ENCODE peak calls at places on chromosomes 12 and 14, in five cellular contexts. One of them, this sample, is unnamed.

GRCh38 chr14:60488175-60488574 is 2.3 kb upstream of the C14orf39 start:
- DNase-seq in astrocyte of the spinal cord: no peak
- DNase-seq in stomach: no peak
- DNase-seq in ascending aorta: no peak
- DNase-seq in sigmoid colon: no peak
- DNase-seq in this sample: no peak

GRCh38 chr14:53273671-53274072 is 120.5 kb upstream of the DDHD1 start:
- DNase-seq in astrocyte of the spinal cord: peak
- DNase-seq in sigmoid colon: no peak
- DNase-seq in stomach: no peak
- DNase-seq in ascending aorta: no peak
- DNase-seq in this sample: no peak

GRCh38 chr12:31897791-31898503 is 61.3 kb upstream of the RESF1 start:
- DNase-seq in sigmoid colon: no peak
- DNase-seq in astrocyte of the spinal cord: peak
- DNase-seq in stomach: peak
- DNase-seq in ascending aorta: no peak
- DNase-seq in this sample: no peak

GRCh38 chr12:14554281-14555008 is 13.2 kb downstream of the PLBD1 start:
- DNase-seq in sigmoid colon: peak
- DNase-seq in astrocyte of the spinal cord: no peak
- DNase-seq in ascending aorta: peak
- DNase-seq in stomach: peak
- DNase-seq in this sample: no peak

GRCh38 chr14:72599579-72600470 is 294.1 kb downstream of the DPF3 start:
- DNase-seq in sigmoid colon: no peak
- DNase-seq in astrocyte of the spinal cord: no peak
- DNase-seq in ascending aorta: no peak
- DNase-seq in stomach: no peak
- DNase-seq in this sample: no peak

GRCh38 chr12:93115646-93116045 is 186.6 kb upstream of the EEA1 start:
- DNase-seq in stomach: no peak
- DNase-seq in sigmoid colon: no peak
- DNase-seq in ascending aorta: no peak
- DNase-seq in astrocyte of the spinal cord: no peak
- DNase-seq in this sample: no peak

GRCh38 chr14:70962935-70963334 is 55.7 kb downstream of the PCNX1 start:
- DNase-seq in ascending aorta: no peak
- DNase-seq in sigmoid colon: no peak
- DNase-seq in astrocyte of the spinal cord: no peak
- DNase-seq in stomach: no peak
- DNase-seq in this sample: no peak

GRCh38 chr14:92635031-92635430 is 113.4 kb downstream of the LGMN start:
- DNase-seq in stomach: no peak
- DNase-seq in sigmoid colon: no peak
- DNase-seq in ascending aorta: no peak
- DNase-seq in astrocyte of the spinal cord: no peak
- DNase-seq in this sample: no peak

GRCh38 chr14:95667251-95667693 is 19.0 kb upstream of the TCL1B start:
- DNase-seq in sigmoid colon: no peak
- DNase-seq in stomach: no peak
- DNase-seq in ascending aorta: no peak
- DNase-seq in astrocyte of the spinal cord: no peak
- DNase-seq in this sample: no peak

DNA sequence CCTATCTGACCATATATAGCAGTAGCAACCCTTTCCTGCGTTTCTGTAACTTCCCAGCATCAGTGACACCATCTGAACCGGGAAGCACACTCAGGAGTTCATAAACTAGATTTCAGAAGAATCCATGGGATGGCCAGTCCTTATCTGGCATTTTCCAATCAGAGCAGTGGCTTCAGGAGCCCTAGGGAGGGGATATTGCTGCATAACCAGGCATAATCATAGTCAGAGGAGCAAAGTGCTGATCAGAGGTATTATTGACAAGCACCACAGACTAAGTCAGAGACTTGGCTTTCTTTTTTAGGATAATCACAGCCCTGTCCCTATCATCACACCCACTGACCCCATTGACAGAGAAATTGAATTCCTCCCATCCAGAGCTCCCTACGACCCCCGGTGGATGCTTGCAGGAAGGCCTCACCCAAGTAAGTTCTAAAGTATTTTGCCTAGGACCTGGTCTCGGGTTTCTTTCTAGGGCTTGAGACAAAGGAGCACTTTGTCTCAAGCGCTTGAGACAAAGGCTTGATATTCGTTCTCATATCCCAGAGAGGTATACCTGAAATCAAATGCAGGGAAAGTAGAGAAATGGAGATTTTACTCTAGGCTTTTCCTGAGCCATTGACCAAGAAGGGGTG is 55.1 kb downstream of the FOXN4 start:
- DNase-seq in ascending aorta: no peak
- DNase-seq in sigmoid colon: peak
- DNase-seq in stomach: no peak
- DNase-seq in astrocyte of the spinal cord: no peak
- DNase-seq in this sample: no peak
- H3K4me3 ChIP-seq in ascending aorta: no peak
- H3K4me3 ChIP-seq in sigmoid colon: no peak
- H3K4me3 ChIP-seq in stomach: no peak
- H3K4me3 ChIP-seq in astrocyte of the spinal cord: no peak
- H3K4me3 ChIP-seq in this sample: no peak

GRCh38 chr12:76083246-76083735 is 1.2 kb downstream of the NAP1L1 start:
- DNase-seq in sigmoid colon: no peak
- DNase-seq in ascending aorta: no peak
- DNase-seq in astrocyte of the spinal cord: no peak
- DNase-seq in stomach: no peak
- DNase-seq in this sample: no peak

GRCh38 chr12:76081909-76082308 is 2.6 kb downstream of the NAP1L1 start:
- DNase-seq in ascending aorta: no peak
- DNase-seq in sigmoid colon: no peak
- DNase-seq in stomach: no peak
- DNase-seq in astrocyte of the spinal cord: no peak
- DNase-seq in this sample: no peak

GRCh38 chr12:76078748-76079147 is 5.7 kb downstream of the NAP1L1 start:
- DNase-seq in stomach: no peak
- DNase-seq in ascending aorta: no peak
- DNase-seq in astrocyte of the spinal cord: no peak
- DNase-seq in sigmoid colon: no peak
- DNase-seq in this sample: no peak

GRCh38 chr12:76080729-76081415 is 3.6 kb downstream of the NAP1L1 start:
- DNase-seq in ascending aorta: no peak
- DNase-seq in sigmoid colon: no peak
- DNase-seq in stomach: no peak
- DNase-seq in astrocyte of the spinal cord: no peak
- DNase-seq in this sample: no peak

DNA sequence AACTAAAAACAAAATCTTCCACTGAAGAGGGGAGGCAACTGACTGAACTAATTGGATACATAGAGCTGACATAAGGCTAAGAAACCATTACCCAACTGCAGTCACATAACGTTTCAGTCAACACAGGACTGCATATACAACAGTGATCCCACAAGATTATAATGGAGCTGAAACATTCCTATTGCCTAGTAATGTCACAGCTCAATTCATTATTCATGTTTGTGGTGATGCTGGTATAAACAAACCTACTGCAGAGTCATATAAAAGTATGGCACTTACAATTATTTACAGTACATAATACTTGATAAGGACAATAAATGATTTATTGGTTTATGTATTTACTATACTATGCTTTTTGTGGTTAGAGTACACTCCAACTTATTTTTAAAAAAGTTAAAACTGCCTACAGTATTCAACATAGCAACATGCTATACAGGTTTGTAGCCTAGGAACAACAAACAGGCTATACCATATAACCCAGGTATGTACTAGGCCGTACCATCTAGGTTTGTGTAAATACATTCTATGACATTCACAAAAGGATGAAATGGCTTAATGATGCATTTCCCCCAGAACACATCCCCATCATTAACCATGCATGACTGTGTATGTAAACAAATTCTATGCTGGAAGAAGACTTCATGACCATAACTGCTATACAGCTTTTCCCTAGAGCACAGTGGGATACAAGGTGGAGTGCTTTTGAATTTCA is 4.3 kb downstream of the NAP1L1 start:
- DNase-seq in astrocyte of the spinal cord: no peak
- DNase-seq in stomach: no peak
- DNase-seq in sigmoid colon: no peak
- DNase-seq in ascending aorta: no peak
- DNase-seq in this sample: no peak
- H3K4me3 ChIP-seq in astrocyte of the spinal cord: no peak
- H3K4me3 ChIP-seq in stomach: no peak
- H3K4me3 ChIP-seq in sigmoid colon: no peak
- H3K4me3 ChIP-seq in ascending aorta: no peak
- H3K4me3 ChIP-seq in this sample: no peak

DNA sequence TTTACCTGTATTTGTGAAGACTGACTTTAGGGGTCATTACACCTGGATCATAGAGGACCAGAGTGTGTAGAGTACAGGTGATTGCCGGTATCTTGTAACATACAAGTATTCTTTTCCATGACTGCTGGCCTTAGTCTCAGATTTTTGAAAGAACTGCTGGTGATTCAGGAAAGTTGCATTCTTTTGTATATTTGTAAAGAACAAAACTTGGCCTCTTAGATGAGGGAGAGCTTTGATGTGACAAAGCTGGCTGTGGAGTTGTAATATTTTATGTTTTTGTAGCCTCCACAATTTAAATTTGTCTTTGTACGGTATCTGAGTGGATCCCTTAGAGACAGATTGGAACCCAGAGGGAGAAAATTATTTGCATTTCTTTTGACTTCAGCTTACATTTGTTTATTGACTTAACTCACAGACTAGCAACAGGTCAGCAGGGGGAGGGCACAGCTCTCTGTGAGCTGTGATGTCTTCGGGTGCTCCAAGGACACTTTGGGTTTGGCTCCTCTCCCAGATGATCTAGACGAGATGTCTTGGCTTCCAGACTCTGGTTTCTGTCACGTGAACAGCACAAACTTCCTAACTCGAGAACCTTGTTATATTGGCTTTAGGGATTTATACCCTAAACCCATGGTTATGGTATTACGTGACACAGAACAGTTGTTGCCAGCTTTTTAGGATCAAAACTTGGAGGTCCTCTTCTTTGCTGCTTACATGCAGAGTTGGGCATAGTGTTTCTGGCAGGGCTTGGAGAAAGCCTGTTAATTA is 65.9 kb downstream of the DAAM1 start:
- DNase-seq in stomach: peak
- DNase-seq in sigmoid colon: peak
- DNase-seq in astrocyte of the spinal cord: peak
- DNase-seq in ascending aorta: peak
- DNase-seq in this sample: no peak
- H3K4me3 ChIP-seq in stomach: no peak
- H3K4me3 ChIP-seq in sigmoid colon: no peak
- H3K4me3 ChIP-seq in astrocyte of the spinal cord: no peak
- H3K4me3 ChIP-seq in ascending aorta: peak
- H3K4me3 ChIP-seq in this sample: no peak

GRCh38 chr14:99943620-99944019 is 121.6 kb upstream of the EVL start:
- DNase-seq in stomach: no peak
- DNase-seq in ascending aorta: no peak
- DNase-seq in sigmoid colon: peak
- DNase-seq in astrocyte of the spinal cord: no peak
- DNase-seq in this sample: no peak

GRCh38 chr14:99947695-99948094 is 117.5 kb upstream of the EVL start:
- DNase-seq in stomach: no peak
- DNase-seq in sigmoid colon: peak
- DNase-seq in astrocyte of the spinal cord: no peak
- DNase-seq in ascending aorta: no peak
- DNase-seq in this sample: no peak

GRCh38 chr14:99944241-99944651 is 121.0 kb upstream of the EVL start:
- DNase-seq in astrocyte of the spinal cord: no peak
- DNase-seq in ascending aorta: no peak
- DNase-seq in stomach: peak
- DNase-seq in sigmoid colon: peak
- DNase-seq in this sample: peak

GRCh38 chr14:99945732-99946651 is 119.2 kb upstream of the EVL start:
- DNase-seq in stomach: no peak
- DNase-seq in ascending aorta: no peak
- DNase-seq in sigmoid colon: peak
- DNase-seq in astrocyte of the spinal cord: no peak
- DNase-seq in this sample: peak

DNA sequence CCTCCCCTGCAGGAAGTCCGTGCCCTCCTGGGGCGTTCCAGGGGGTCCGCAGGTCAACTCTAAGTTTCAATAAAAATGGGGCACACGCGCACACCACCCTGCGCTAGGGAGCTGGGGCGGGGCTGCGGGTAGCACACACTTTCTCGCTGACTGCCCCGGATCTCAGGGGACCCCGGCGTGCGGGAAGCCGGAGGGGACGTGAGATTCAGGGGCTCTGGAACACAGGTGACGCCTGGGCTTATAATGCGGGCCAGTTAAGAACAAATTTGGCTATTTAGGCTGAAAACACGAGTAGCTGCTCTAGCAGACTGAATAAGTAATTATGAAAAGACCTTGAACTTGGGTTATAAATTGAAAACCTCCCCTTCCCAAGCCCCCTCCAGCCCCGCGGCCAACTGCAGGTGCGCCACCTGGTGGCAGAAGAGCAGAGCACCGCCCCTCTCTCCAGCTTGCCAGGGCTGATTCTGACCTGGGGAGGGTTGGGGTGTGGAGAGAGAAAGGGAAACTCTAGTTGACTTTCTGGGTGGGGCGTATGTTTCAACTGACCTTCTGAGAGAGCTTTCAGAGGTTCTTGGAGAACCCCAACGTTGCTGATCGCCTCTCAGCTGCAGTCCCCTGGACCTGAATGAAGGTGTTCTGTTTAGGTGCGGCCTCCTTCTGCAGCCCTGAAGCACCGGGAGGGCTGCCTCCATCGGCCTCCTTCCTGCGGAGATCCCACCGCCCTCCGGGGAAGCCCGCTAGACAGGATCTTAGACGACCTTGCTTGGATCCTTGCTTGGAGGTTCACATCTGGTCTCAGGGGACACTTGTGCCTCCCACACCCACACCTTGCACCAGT is 118.4 kb upstream of the EVL start:
- DNase-seq in ascending aorta: no peak
- DNase-seq in sigmoid colon: peak
- DNase-seq in stomach: peak
- DNase-seq in astrocyte of the spinal cord: no peak
- DNase-seq in this sample: peak
- H3K4me3 ChIP-seq in ascending aorta: no peak
- H3K4me3 ChIP-seq in sigmoid colon: no peak
- H3K4me3 ChIP-seq in stomach: no peak
- H3K4me3 ChIP-seq in astrocyte of the spinal cord: no peak
- H3K4me3 ChIP-seq in this sample: no peak

GRCh38 chr14:66330916-66331315 is 155.3 kb upstream of the CCDC196 start:
- DNase-seq in stomach: no peak
- DNase-seq in ascending aorta: no peak
- DNase-seq in astrocyte of the spinal cord: no peak
- DNase-seq in sigmoid colon: no peak
- DNase-seq in this sample: no peak

DNA sequence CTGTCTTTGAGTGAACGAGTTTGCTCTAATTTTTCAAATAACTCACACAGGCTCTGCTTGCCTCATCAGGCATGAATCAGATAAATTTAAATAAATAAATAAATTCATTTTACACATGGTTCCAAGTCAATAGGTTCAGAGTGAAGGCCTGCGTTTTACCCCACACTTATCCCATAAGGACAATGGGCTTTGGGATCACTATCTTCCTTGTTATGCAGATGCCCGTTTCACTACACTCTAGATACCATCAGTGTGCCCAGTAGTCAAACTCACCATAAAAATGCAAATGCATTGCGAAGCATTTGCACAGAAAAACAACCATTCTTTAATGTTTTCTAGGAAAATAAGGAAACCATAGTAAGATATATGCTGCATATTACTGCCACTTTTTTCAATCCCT is 156.0 kb upstream of the CCDC196 start:
- DNase-seq in astrocyte of the spinal cord: no peak
- DNase-seq in stomach: no peak
- DNase-seq in ascending aorta: no peak
- DNase-seq in sigmoid colon: no peak
- DNase-seq in this sample: no peak
- H3K4me3 ChIP-seq in astrocyte of the spinal cord: no peak
- H3K4me3 ChIP-seq in stomach: no peak
- H3K4me3 ChIP-seq in ascending aorta: no peak
- H3K4me3 ChIP-seq in sigmoid colon: no peak
- H3K4me3 ChIP-seq in this sample: no peak

This sample was measured in RWPE2.